ENCODE peak calls at places on chromosomes 6 and 20, in five cellular contexts. G is body of pancreas, J is left ventricle myocardium inferior, X is IMR-90, Q is fibroblast of lung. F is an unnamed sample.

GRCh38 chr6:41682056-41682477 is 43.8 kb downstream of the MDFI start:
- DNase-seq in G (peak), J (peak), X (peak), Q (peak), F (peak)

GRCh38 chr6:150091466-150091865 is 22.5 kb upstream of the ULBP3 start:
- DNase-seq in G (no peak), J (no peak), X (no peak), Q (no peak), F (no peak)

GRCh38 chr6:106613590-106613989 is 15.7 kb downstream of the RTN4IP1 start:
- DNase-seq in G (no peak), J (no peak), X (no peak), Q (no peak), F (no peak)

GRCh38 chr6:44000164-44000842 is 126.9 kb downstream of the MRPL14 start:
- DNase-seq in G (peak), J (no peak), X (peak), Q (peak), F (no peak)

GRCh38 chr6:27791182-27791939 is 120.8 kb downstream of the OR2B2 start:
- DNase-seq in G (peak), J (peak), X (peak), Q (peak), F (peak)

GRCh38 chr6:108222504-108222903 is 38.3 kb downstream of the SNX3 start:
- DNase-seq in G (no peak), J (no peak), X (peak), Q (peak), F (peak)

GRCh38 chr20:19888269-19888669 is 128.9 kb upstream of the NAA20 start:
- DNase-seq in G (no peak), J (no peak), X (no peak), Q (no peak), F (no peak)

GRCh38 chr6:148105695-148106094 is 236.9 kb upstream of the SASH1 start:
- DNase-seq in G (no peak), J (no peak), X (no peak), Q (no peak), F (no peak)

GRCh38 chr20:38550274-38550673 is 30.7 kb upstream of the ADIG start:
- DNase-seq in G (no peak), J (no peak), X (no peak), Q (no peak), F (no peak)
- TF ChIP-seq CTCF in G (no peak), J (no peak), X (no peak), Q (no peak), F (peak)

DNA sequence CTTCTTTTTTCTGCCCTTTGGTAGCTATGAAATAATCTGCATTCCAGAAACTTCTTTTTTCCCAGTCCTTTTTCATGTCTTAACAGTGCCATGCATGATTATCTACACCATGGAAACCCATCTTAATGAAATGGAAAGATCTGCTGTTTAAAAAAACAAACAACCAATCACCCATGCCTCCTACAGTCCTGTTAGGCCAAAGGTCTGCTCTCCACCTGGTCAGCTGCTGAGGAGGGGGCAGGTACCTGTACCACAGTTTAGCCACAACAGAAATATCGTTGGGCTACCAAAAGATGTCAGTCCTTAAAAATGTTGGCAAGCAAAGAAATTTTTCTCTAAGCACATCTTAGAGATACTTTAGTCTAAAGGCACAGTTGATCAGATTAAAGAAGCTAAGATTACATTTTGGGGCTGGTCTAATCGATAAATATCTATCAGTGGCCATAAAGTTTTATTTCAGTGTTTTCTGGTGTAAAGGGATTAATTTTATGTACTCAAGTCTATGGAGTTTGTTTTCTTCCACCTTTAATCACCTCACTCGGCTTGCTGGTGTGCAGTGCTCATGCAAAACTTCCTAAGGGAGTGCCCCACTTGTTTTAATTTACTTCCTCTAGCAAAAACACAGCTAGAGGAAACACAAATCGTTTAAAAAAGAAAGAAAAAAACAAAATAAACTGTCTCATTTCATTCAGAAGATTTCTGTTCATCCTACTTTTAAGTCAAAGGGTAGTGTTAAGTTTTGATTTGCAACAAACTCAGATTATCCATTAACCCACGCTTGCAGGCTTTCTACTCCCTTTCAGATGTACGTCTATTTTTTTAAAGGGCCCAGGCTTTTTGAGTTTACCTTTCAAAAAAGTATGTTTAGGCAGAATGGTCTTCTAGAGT is 112.9 kb downstream of the SLC16A10 start:
- DNase-seq in G (no peak), J (no peak), X (no peak), Q (no peak), F (no peak)
- H3K4me3 ChIP-seq in G (no peak), J (no peak), X (no peak), Q (no peak), F (no peak)

GRCh38 chr6:154482858-154483257 is 27.6 kb downstream of the CNKSR3 start:
- DNase-seq in G (no peak), J (no peak), X (peak), Q (peak), F (no peak)
- TF ChIP-seq CTCF in G (no peak), J (no peak), X (no peak), Q (no peak), F (no peak)

GRCh38 chr6:134288538-134289203 is 29.2 kb downstream of the SGK1 start:
- DNase-seq in G (no peak), J (no peak), X (peak), Q (peak), F (peak)
- H3K4me3 ChIP-seq in G (no peak), J (no peak), X (no peak), Q (no peak), F (no peak)

GRCh38 chr20:18737140-18737539 is 76.4 kb upstream of the SCP2D1 start:
- DNase-seq in G (no peak), J (no peak), X (no peak), Q (no peak), F (no peak)
- TF ChIP-seq CTCF in G (no peak), J (no peak), X (no peak), Q (no peak), F (no peak)

DNA sequence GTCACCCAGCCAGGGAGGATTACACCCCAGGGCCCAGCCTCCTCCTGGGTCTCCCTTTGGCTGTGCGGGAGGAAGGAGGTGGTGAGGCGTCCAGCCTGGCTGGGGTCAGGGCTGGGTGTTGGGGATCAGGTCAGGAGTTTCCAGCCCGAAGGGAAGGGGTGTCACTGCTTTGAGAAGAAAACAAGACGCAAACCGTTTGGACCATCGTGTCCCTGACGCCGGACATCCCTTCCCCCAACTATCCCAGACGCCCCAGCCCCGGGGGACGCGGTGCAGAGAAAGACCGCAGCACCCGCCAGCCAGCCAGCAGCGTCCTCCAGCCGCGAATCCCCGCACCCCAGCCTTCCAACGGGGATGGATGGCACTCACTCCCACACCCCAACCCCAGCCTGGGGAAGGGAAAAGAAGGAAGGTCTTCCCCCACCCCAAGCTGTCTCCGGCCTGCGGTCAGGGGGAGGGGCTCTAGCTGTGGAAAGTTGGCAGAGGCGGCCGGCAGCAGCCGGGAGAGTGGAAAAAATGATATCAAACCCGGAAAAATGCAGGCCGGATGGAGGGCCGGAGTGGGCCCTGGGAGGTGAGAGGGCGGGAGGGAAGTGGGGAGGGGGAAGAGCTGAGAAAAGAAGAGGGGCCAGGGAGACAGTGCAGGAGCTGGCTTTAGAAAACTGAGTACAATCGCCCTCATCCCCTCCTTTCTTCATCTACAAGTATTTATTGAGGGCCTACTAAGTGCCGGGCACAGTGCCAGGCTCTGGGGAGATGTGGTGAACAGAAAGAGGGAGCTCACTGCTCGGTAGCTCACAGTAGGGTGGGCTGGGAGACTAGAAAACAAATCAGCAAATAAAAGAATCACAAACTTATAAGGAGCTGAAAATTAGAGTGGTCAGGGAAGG is 10.6 kb downstream of the REM1 start:
- DNase-seq in G (peak), J (peak), X (peak), Q (peak), F (peak)
- H3K4me3 ChIP-seq in G (no peak), J (peak), X (no peak), Q (no peak), F (peak)